ENCODE peak calls at places on chromosomes 6 and 20, in five cellular contexts. One of them, this sample, is unnamed.
A peak's percentile ranks its signal among the peaks of the same experiment; 100 is the strongest.

GRCh38 chr20:1819311-1820136 is 75.7 kb upstream of the SIRPA start:
- DNase-seq in EH: no peak
- DNase-seq in H7: peak; percentile 60
- DNase-seq in heart right ventricle: no peak
- DNase-seq in activated CD4-positive, alpha-beta T cell treated with anti-CD3 and anti-CD28 coated beads for 48 hours: no peak
- DNase-seq in this sample: no peak

GRCh38 chr6:28758046-28758817 is 165.6 kb downstream of the TRIM27 start:
- DNase-seq in EH: peak; percentile 53
- DNase-seq in H7: peak; percentile 38
- DNase-seq in heart right ventricle: no peak
- DNase-seq in activated CD4-positive, alpha-beta T cell treated with anti-CD3 and anti-CD28 coated beads for 48 hours: peak; percentile 46
- DNase-seq in this sample: no peak

GRCh38 chr20:47487175-47487917 is 14.3 kb upstream of the NCOA3 start:
- DNase-seq in EH: no peak
- DNase-seq in H7: no peak
- DNase-seq in heart right ventricle: no peak
- DNase-seq in activated CD4-positive, alpha-beta T cell treated with anti-CD3 and anti-CD28 coated beads for 48 hours: peak; percentile 77
- DNase-seq in this sample: no peak

GRCh38 chr6:79385893-79386292 is 151.3 kb downstream of the LCA5 start:
- DNase-seq in EH: no peak
- DNase-seq in H7: no peak
- DNase-seq in heart right ventricle: no peak
- DNase-seq in activated CD4-positive, alpha-beta T cell treated with anti-CD3 and anti-CD28 coated beads for 48 hours: no peak
- DNase-seq in this sample: no peak

GRCh38 chr6:39085129-39085528 is 29.9 kb downstream of the SAYSD1 start:
- DNase-seq in EH: no peak
- DNase-seq in H7: peak; percentile 50
- DNase-seq in heart right ventricle: no peak
- DNase-seq in activated CD4-positive, alpha-beta T cell treated with anti-CD3 and anti-CD28 coated beads for 48 hours: no peak
- DNase-seq in this sample: peak; percentile 52

GRCh38 chr6:90123796-90124195 is 172.8 kb downstream of the BACH2 start:
- DNase-seq in EH: peak; percentile 6
- DNase-seq in H7: no peak
- DNase-seq in heart right ventricle: no peak
- DNase-seq in activated CD4-positive, alpha-beta T cell treated with anti-CD3 and anti-CD28 coated beads for 48 hours: peak; percentile 70
- DNase-seq in this sample: peak; percentile 90

GRCh38 chr6:12527339-12527738 is 189.2 kb upstream of the PHACTR1 start:
- DNase-seq in EH: peak; percentile 42
- DNase-seq in H7: no peak
- DNase-seq in heart right ventricle: no peak
- DNase-seq in activated CD4-positive, alpha-beta T cell treated with anti-CD3 and anti-CD28 coated beads for 48 hours: no peak
- DNase-seq in this sample: no peak

GRCh38 chr20:63329331-63330083 is 31.6 kb downstream of the CHRNA4 start:
- DNase-seq in EH: no peak
- DNase-seq in H7: no peak
- DNase-seq in heart right ventricle: no peak
- DNase-seq in activated CD4-positive, alpha-beta T cell treated with anti-CD3 and anti-CD28 coated beads for 48 hours: no peak
- DNase-seq in this sample: no peak

GRCh38 chr6:5833120-5833519 is 173.6 kb downstream of the NRN1 start:
- DNase-seq in EH: no peak
- DNase-seq in H7: no peak
- DNase-seq in heart right ventricle: no peak
- DNase-seq in activated CD4-positive, alpha-beta T cell treated with anti-CD3 and anti-CD28 coated beads for 48 hours: no peak
- DNase-seq in this sample: no peak

GRCh38 chr20:17785007-17785406 is 85.2 kb downstream of the BANF2 start:
- DNase-seq in EH: no peak
- DNase-seq in H7: no peak
- DNase-seq in heart right ventricle: no peak
- DNase-seq in activated CD4-positive, alpha-beta T cell treated with anti-CD3 and anti-CD28 coated beads for 48 hours: no peak
- DNase-seq in this sample: no peak

GRCh38 chr6:127471379-127472255 is 12.4 kb upstream of the KIAA0408 start:
- DNase-seq in EH: peak; percentile 61
- DNase-seq in H7: no peak
- DNase-seq in heart right ventricle: no peak
- DNase-seq in activated CD4-positive, alpha-beta T cell treated with anti-CD3 and anti-CD28 coated beads for 48 hours: no peak
- DNase-seq in this sample: peak; percentile 78

GRCh38 chr6:7728855-7729590 is 3.1 kb downstream of the BMP6 start:
- DNase-seq in EH: no peak
- DNase-seq in H7: peak; percentile 68
- DNase-seq in heart right ventricle: no peak
- DNase-seq in activated CD4-positive, alpha-beta T cell treated with anti-CD3 and anti-CD28 coated beads for 48 hours: no peak
- DNase-seq in this sample: peak; percentile 87

GRCh38 chr6:148624025-148624424 is 122.8 kb upstream of the UST start:
- DNase-seq in EH: peak; percentile 35
- DNase-seq in H7: no peak
- DNase-seq in heart right ventricle: no peak
- DNase-seq in activated CD4-positive, alpha-beta T cell treated with anti-CD3 and anti-CD28 coated beads for 48 hours: no peak
- DNase-seq in this sample: no peak

GRCh38 chr20:38573381-38573780 is 7.6 kb upstream of the ADIG start:
- DNase-seq in EH: no peak
- DNase-seq in H7: no peak
- DNase-seq in heart right ventricle: no peak
- DNase-seq in activated CD4-positive, alpha-beta T cell treated with anti-CD3 and anti-CD28 coated beads for 48 hours: no peak
- DNase-seq in this sample: no peak

GRCh38 chr20:37349517-37350491 is 3.9 kb downstream of the SRC start:
- DNase-seq in EH: peak; percentile 19
- DNase-seq in H7: no peak
- DNase-seq in heart right ventricle: no peak
- DNase-seq in activated CD4-positive, alpha-beta T cell treated with anti-CD3 and anti-CD28 coated beads for 48 hours: no peak
- DNase-seq in this sample: peak; percentile 95

GRCh38 chr6:20377623-20378265 is 23.9 kb upstream of the E2F3 start:
- DNase-seq in EH: peak; percentile 81
- DNase-seq in H7: no peak
- DNase-seq in heart right ventricle: no peak
- DNase-seq in activated CD4-positive, alpha-beta T cell treated with anti-CD3 and anti-CD28 coated beads for 48 hours: no peak
- DNase-seq in this sample: peak; percentile 55

GRCh38 chr6:125748534-125749111 is 809 bp upstream of the HEY2 start:
- DNase-seq in EH: peak; percentile 16
- DNase-seq in H7: peak; percentile 48
- DNase-seq in heart right ventricle: no peak
- DNase-seq in activated CD4-positive, alpha-beta T cell treated with anti-CD3 and anti-CD28 coated beads for 48 hours: peak; percentile 7
- DNase-seq in this sample: peak; percentile 62

GRCh38 chr6:121522771-121523386 is 87.4 kb downstream of the GJA1 start:
- DNase-seq in EH: peak; percentile 78
- DNase-seq in H7: no peak
- DNase-seq in heart right ventricle: no peak
- DNase-seq in activated CD4-positive, alpha-beta T cell treated with anti-CD3 and anti-CD28 coated beads for 48 hours: no peak
- DNase-seq in this sample: peak; percentile 49

GRCh38 chr6:34132486-34133185 is 13.3 kb downstream of the GRM4 start:
- DNase-seq in EH: peak; percentile 55
- DNase-seq in H7: peak; percentile 91
- DNase-seq in heart right ventricle: no peak
- DNase-seq in activated CD4-positive, alpha-beta T cell treated with anti-CD3 and anti-CD28 coated beads for 48 hours: peak; percentile 43
- DNase-seq in this sample: no peak

GRCh38 chr20:3798908-3799248 is 2.8 kb downstream of the CDC25B start:
- DNase-seq in EH: no peak
- DNase-seq in H7: no peak
- DNase-seq in heart right ventricle: no peak
- DNase-seq in activated CD4-positive, alpha-beta T cell treated with anti-CD3 and anti-CD28 coated beads for 48 hours: no peak
- DNase-seq in this sample: no peak

GRCh38 chr6:166174031-166174430 is 6.4 kb upstream of the TBXT start:
- DNase-seq in EH: no peak
- DNase-seq in H7: peak; percentile 31
- DNase-seq in heart right ventricle: no peak
- DNase-seq in activated CD4-positive, alpha-beta T cell treated with anti-CD3 and anti-CD28 coated beads for 48 hours: no peak
- DNase-seq in this sample: peak; percentile 39

GRCh38 chr20:21147593-21147992 is 21.7 kb downstream of the KIZ start:
- DNase-seq in EH: peak; percentile 42
- DNase-seq in H7: no peak
- DNase-seq in heart right ventricle: no peak
- DNase-seq in activated CD4-positive, alpha-beta T cell treated with anti-CD3 and anti-CD28 coated beads for 48 hours: no peak
- DNase-seq in this sample: peak; percentile 17

GRCh38 chr6:75932067-75932466 is 140.4 kb downstream of the IMPG1 start:
- DNase-seq in EH: peak; percentile 22
- DNase-seq in H7: peak; percentile 44
- DNase-seq in heart right ventricle: no peak
- DNase-seq in activated CD4-positive, alpha-beta T cell treated with anti-CD3 and anti-CD28 coated beads for 48 hours: peak; percentile 7
- DNase-seq in this sample: no peak

GRCh38 chr6:116335612-116336011 is 35.1 kb upstream of the DSE start:
- DNase-seq in EH: peak; percentile 33
- DNase-seq in H7: no peak
- DNase-seq in heart right ventricle: no peak
- DNase-seq in activated CD4-positive, alpha-beta T cell treated with anti-CD3 and anti-CD28 coated beads for 48 hours: no peak
- DNase-seq in this sample: no peak

GRCh38 chr6:89054200-89054599 is 26.4 kb upstream of the PNRC1 start:
- DNase-seq in EH: no peak
- DNase-seq in H7: no peak
- DNase-seq in heart right ventricle: no peak
- DNase-seq in activated CD4-positive, alpha-beta T cell treated with anti-CD3 and anti-CD28 coated beads for 48 hours: no peak
- DNase-seq in this sample: no peak

GRCh38 chr6:7249946-7250643 is 62.9 kb downstream of the SSR1 start:
- DNase-seq in EH: peak; percentile 73
- DNase-seq in H7: no peak
- DNase-seq in heart right ventricle: no peak
- DNase-seq in activated CD4-positive, alpha-beta T cell treated with anti-CD3 and anti-CD28 coated beads for 48 hours: no peak
- DNase-seq in this sample: no peak

GRCh38 chr6:44278774-44279697 is 8.8 kb downstream of the TMEM151B start:
- DNase-seq in EH: peak; percentile 44
- DNase-seq in H7: no peak
- DNase-seq in heart right ventricle: no peak
- DNase-seq in activated CD4-positive, alpha-beta T cell treated with anti-CD3 and anti-CD28 coated beads for 48 hours: no peak
- DNase-seq in this sample: no peak

GRCh38 chr6:3835055-3835731 is 14.0 kb upstream of the FAM50B start:
- DNase-seq in EH: no peak
- DNase-seq in H7: peak; percentile 13
- DNase-seq in heart right ventricle: peak; percentile 30
- DNase-seq in activated CD4-positive, alpha-beta T cell treated with anti-CD3 and anti-CD28 coated beads for 48 hours: no peak
- DNase-seq in this sample: no peak

GRCh38 chr20:53900380-53900999 is 169.9 kb downstream of the BCAS1 start:
- DNase-seq in EH: peak; percentile 94
- DNase-seq in H7: no peak
- DNase-seq in heart right ventricle: no peak
- DNase-seq in activated CD4-positive, alpha-beta T cell treated with anti-CD3 and anti-CD28 coated beads for 48 hours: no peak
- DNase-seq in this sample: peak; percentile 66

GRCh38 chr20:3925899-3926638 is 36.9 kb downstream of the PANK2 start:
- DNase-seq in EH: no peak
- DNase-seq in H7: no peak
- DNase-seq in heart right ventricle: no peak
- DNase-seq in activated CD4-positive, alpha-beta T cell treated with anti-CD3 and anti-CD28 coated beads for 48 hours: no peak
- DNase-seq in this sample: peak; percentile 11